ENCODE peak calls at places on chromosome 18, in five cellular contexts. One of them, this sample, is unnamed.

GRCh38 chr18:27120246-27120645 is 64.9 kb downstream of the CHST9 start:
- DNase-seq in substantia nigra: no peak
- DNase-seq in amniotic stem cell: no peak
- DNase-seq in HL-60: no peak
- DNase-seq in naive B cell: no peak
- DNase-seq in this sample: no peak

GRCh38 chr18:74476154-74476553 is 19.0 kb upstream of the DIPK1C start:
- DNase-seq in amniotic stem cell: no peak
- DNase-seq in substantia nigra: peak
- DNase-seq in naive B cell: no peak
- DNase-seq in HL-60: no peak
- DNase-seq in this sample: no peak

GRCh38 chr18:77671456-77672167 is 422.0 kb downstream of the GALR1 start:
- DNase-seq in naive B cell: no peak
- DNase-seq in HL-60: no peak
- DNase-seq in substantia nigra: no peak
- DNase-seq in amniotic stem cell: no peak
- DNase-seq in this sample: no peak

GRCh38 chr18:48445540-48445939 is 36.4 kb upstream of the ZBTB7C start:
- DNase-seq in amniotic stem cell: peak
- DNase-seq in HL-60: peak
- DNase-seq in naive B cell: peak
- DNase-seq in substantia nigra: no peak
- DNase-seq in this sample: peak

GRCh38 chr18:63730788-63731187 is 28.0 kb downstream of the SERPINB11 start:
- DNase-seq in substantia nigra: no peak
- DNase-seq in naive B cell: no peak
- DNase-seq in amniotic stem cell: no peak
- DNase-seq in HL-60: no peak
- DNase-seq in this sample: no peak

GRCh38 chr18:56152547-56152946 is 485.8 kb downstream of the TXNL1 start:
- DNase-seq in naive B cell: no peak
- DNase-seq in substantia nigra: no peak
- DNase-seq in HL-60: no peak
- DNase-seq in amniotic stem cell: no peak
- DNase-seq in this sample: no peak

GRCh38 chr18:45938488-45938935 is 28.6 kb downstream of the EPG5 start:
- DNase-seq in naive B cell: no peak
- DNase-seq in amniotic stem cell: no peak
- DNase-seq in HL-60: no peak
- DNase-seq in substantia nigra: no peak
- DNase-seq in this sample: no peak

GRCh38 chr18:65257157-65257556 is 493.7 kb upstream of the CDH7 start:
- DNase-seq in substantia nigra: no peak
- DNase-seq in HL-60: no peak
- DNase-seq in amniotic stem cell: no peak
- DNase-seq in naive B cell: no peak
- DNase-seq in this sample: no peak

GRCh38 chr18:48293954-48294893 is 115.0 kb downstream of the ZBTB7C start:
- DNase-seq in substantia nigra: no peak
- DNase-seq in HL-60: no peak
- DNase-seq in naive B cell: no peak
- DNase-seq in amniotic stem cell: no peak
- DNase-seq in this sample: no peak

GRCh38 chr18:64436111-64436510 is 287.2 kb upstream of the LINC00305 start:
- DNase-seq in naive B cell: no peak
- DNase-seq in amniotic stem cell: no peak
- DNase-seq in HL-60: peak
- DNase-seq in substantia nigra: no peak
- DNase-seq in this sample: no peak

GRCh38 chr18:54357660-54358494 is at the start of the genes C18orf54 and STARD6:
- DNase-seq in HL-60: peak
- DNase-seq in substantia nigra: peak
- DNase-seq in amniotic stem cell: peak
- DNase-seq in naive B cell: peak
- DNase-seq in this sample: peak

GRCh38 chr18:66872277-66872676 is 268.4 kb upstream of the CDH19 start:
- DNase-seq in amniotic stem cell: no peak
- DNase-seq in HL-60: no peak
- DNase-seq in naive B cell: no peak
- DNase-seq in substantia nigra: no peak
- DNase-seq in this sample: no peak

GRCh38 chr18:33928226-33928625 is 296.5 kb downstream of the NOL4 start:
- DNase-seq in naive B cell: no peak
- DNase-seq in substantia nigra: no peak
- DNase-seq in HL-60: no peak
- DNase-seq in amniotic stem cell: peak
- DNase-seq in this sample: no peak

GRCh38 chr18:9870431-9871023 is 15.2 kb upstream of the TXNDC2 start:
- DNase-seq in naive B cell: no peak
- DNase-seq in amniotic stem cell: no peak
- DNase-seq in HL-60: no peak
- DNase-seq in substantia nigra: no peak
- DNase-seq in this sample: no peak

GRCh38 chr18:13112982-13113381 is 105.6 kb upstream of the LDLRAD4 start:
- DNase-seq in substantia nigra: peak
- DNase-seq in HL-60: no peak
- DNase-seq in amniotic stem cell: no peak
- DNase-seq in naive B cell: no peak
- DNase-seq in this sample: no peak

GRCh38 chr18:48934708-48935432 is 15.9 kb downstream of the SMAD7 start:
- DNase-seq in substantia nigra: peak
- DNase-seq in naive B cell: no peak
- DNase-seq in amniotic stem cell: no peak
- DNase-seq in HL-60: peak
- DNase-seq in this sample: no peak

GRCh38 chr18:26271917-26272549 is 45.8 kb downstream of the TAF4B start:
- DNase-seq in naive B cell: no peak
- DNase-seq in substantia nigra: no peak
- DNase-seq in amniotic stem cell: no peak
- DNase-seq in HL-60: no peak
- DNase-seq in this sample: no peak

GRCh38 chr18:50788284-50788683 is 31.5 kb downstream of the MRO start:
- DNase-seq in amniotic stem cell: no peak
- DNase-seq in naive B cell: no peak
- DNase-seq in HL-60: no peak
- DNase-seq in substantia nigra: no peak
- DNase-seq in this sample: no peak

GRCh38 chr18:37720706-37721105 is 155.1 kb upstream of the CELF4 start:
- DNase-seq in naive B cell: no peak
- DNase-seq in substantia nigra: no peak
- DNase-seq in HL-60: no peak
- DNase-seq in amniotic stem cell: no peak
- DNase-seq in this sample: peak

GRCh38 chr18:45667056-45667455 is 51.8 kb downstream of the SLC14A2 start:
- DNase-seq in naive B cell: no peak
- DNase-seq in amniotic stem cell: no peak
- DNase-seq in HL-60: no peak
- DNase-seq in substantia nigra: no peak
- DNase-seq in this sample: no peak

This sample was measured in GDM1.